ENCODE peak calls at places on chromosomes 11 and 22, in seven cellular contexts. V, R, E, B, K, J and S are unnamed samples.

GRCh38 chr11:131917634-131918384 is 547.4 kb downstream of the NTM start:
- DNase-seq in V (no peak), R (peak), E (no peak), B (no peak), K (no peak), J (no peak), S (no peak)

GRCh38 chr11:2837096-2837601 is 48.4 kb downstream of the CDKN1C start:
- DNase-seq in V (peak), R (peak), E (peak), B (peak), K (peak), J (peak), S (no peak)

GRCh38 chr11:82980292-82980691 is 78.8 kb downstream of the DDIAS start:
- DNase-seq in V (peak), R (no peak), E (peak), B (peak), K (no peak), J (no peak), S (no peak)

GRCh38 chr11:131606936-131607335 is 236.5 kb downstream of the NTM start:
- DNase-seq in V (no peak), R (no peak), E (no peak), B (no peak), K (no peak), J (no peak), S (no peak)

GRCh38 chr11:126583594-126583993 is 228.1 kb downstream of the ST3GAL4 start:
- DNase-seq in V (no peak), R (no peak), E (no peak), B (no peak), K (no peak), J (no peak), S (no peak)

GRCh38 chr11:46826310-46827044 is 19.6 kb downstream of the CKAP5 start:
- DNase-seq in V (peak), R (peak), E (peak), B (peak), K (peak), J (peak), S (peak)

GRCh38 chr11:126917531-126918204 is 82.9 kb downstream of the KIRREL3 start:
- DNase-seq in V (no peak), R (no peak), E (peak), B (peak), K (no peak), J (peak), S (no peak)

GRCh38 chr11:84594602-84595001 is 1032.5 kb downstream of the DLG2 start:
- DNase-seq in V (no peak), R (no peak), E (no peak), B (no peak), K (no peak), J (no peak), S (no peak)

GRCh38 chr22:28810839-28811491 is 10.6 kb upstream of the XBP1 start:
- DNase-seq in V (no peak), R (no peak), E (no peak), B (no peak), K (no peak), J (no peak), S (no peak)

GRCh38 chr11:134893810-134894685 is 482.0 kb upstream of the B3GAT1 start:
- DNase-seq in V (no peak), R (no peak), E (no peak), B (no peak), K (no peak), J (no peak), S (no peak)

GRCh38 chr11:71321433-71322191 is 69.2 kb upstream of the SHANK2 start:
- DNase-seq in V (no peak), R (no peak), E (no peak), B (no peak), K (no peak), J (no peak), S (no peak)

GRCh38 chr11:117195208-117195607 is 4.0 kb upstream of the TAGLN start:
- DNase-seq in V (no peak), R (no peak), E (no peak), B (no peak), K (no peak), J (no peak), S (no peak)

GRCh38 chr22:50622723-50623327 is 5.1 kb downstream of the ARSA start:
- DNase-seq in V (peak), R (no peak), E (no peak), B (no peak), K (no peak), J (no peak), S (peak)
- H3K27ac ChIP-seq in V (peak), R (no peak), E (no peak), B (no peak), K (no peak), J (no peak), S (peak)

GRCh38 chr11:120326845-120327281 is 1.8 kb downstream of the TLCD5 start:
- DNase-seq in V (no peak), R (no peak), E (no peak), B (peak), K (no peak), J (peak), S (no peak)

GRCh38 chr11:120330045-120330444 is 4.9 kb downstream of the TLCD5 start:
- DNase-seq in V (no peak), R (no peak), E (no peak), B (no peak), K (no peak), J (no peak), S (no peak)

GRCh38 chr11:120327311-120327710 is 2.2 kb downstream of the TLCD5 start:
- DNase-seq in V (no peak), R (no peak), E (no peak), B (no peak), K (no peak), J (no peak), S (no peak)

GRCh38 chr11:120331301-120331966 is 4.8 kb upstream of the ARHGEF12 start:
- DNase-seq in V (no peak), R (no peak), E (peak), B (peak), K (no peak), J (no peak), S (no peak)

GRCh38 chr11:120329556-120329955 is 4.5 kb downstream of the TLCD5 start:
- DNase-seq in V (no peak), R (no peak), E (no peak), B (no peak), K (no peak), J (no peak), S (no peak)
- TF ChIP-seq EZH2phosphoT487 in V (no peak), R (no peak), E (no peak), B (no peak), K (no peak), J (no peak), S (no peak)

GRCh38 chr22:45684169-45684568 is 12.5 kb downstream of the ATXN10 start:
- DNase-seq in V (no peak), R (no peak), E (no peak), B (peak), K (no peak), J (no peak), S (no peak)
- H3K27ac ChIP-seq in V (no peak), R (no peak), E (no peak), B (peak), K (no peak), J (peak), S (no peak)

DNA sequence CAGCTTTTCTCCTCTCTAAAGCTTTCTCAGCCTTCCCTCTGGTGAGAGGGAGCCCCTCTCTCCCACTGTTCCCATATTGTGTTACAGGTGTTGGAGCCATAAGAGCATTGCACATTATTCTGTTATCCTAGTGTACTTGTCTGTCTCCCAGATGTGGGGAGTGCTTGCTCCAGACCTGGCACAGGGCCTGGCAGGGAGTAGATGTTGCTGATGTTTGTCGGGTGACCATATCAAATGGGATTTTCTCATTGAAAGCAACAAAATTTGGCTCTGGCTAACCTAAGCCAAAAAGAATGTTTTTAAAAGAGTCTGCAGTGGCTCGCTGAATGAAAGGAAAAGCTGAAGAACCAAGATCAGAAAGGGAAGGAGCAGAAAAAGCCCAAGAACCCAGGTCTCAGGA is 41.1 kb downstream of the CYB5R2 start:
- DNase-seq in V (no peak), R (no peak), E (no peak), B (no peak), K (no peak), J (no peak), S (no peak)
- TF ChIP-seq EZH2phosphoT487 in V (no peak), R (no peak), E (no peak), B (no peak), K (no peak), J (no peak), S (no peak)

DNA sequence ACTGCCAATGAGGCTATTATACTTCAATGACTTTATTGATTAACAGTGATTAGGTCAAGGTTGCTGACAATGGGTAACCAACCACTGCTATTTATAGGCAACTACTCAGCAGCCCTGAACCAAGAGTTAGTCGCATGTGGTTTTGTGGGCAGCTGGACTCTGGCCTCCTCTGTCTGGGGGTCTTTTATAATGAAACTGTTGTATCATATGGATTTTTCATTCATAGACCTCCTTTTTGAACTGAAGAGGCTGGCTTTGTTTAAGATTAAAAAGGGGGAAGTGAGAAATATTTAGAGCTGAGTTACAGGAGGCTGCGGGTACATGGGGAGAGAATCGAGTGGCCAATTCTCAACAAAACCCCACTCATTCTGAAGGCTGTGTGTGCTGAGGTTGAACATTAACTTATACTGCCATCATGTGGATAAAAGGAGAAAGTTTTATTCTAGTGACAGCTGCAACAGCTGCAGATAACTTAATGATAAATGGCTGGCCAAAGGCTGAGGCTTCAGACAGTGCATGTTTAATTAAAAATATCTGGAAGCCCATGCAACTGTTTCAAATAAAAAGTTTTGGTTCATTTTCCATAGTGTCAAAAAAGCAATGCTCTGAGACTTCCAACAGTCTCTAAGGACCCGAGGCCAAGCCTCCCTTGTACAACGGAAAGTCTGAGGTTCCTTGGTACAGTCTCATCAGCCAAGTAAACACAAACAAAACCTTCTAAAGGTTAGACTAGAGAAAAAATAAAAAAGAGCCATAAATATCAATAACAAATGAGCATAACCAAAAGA is 682.6 kb downstream of the KCNA4 start:
- DNase-seq in V (peak), R (peak), E (peak), B (peak), K (peak), J (peak), S (peak)
- H3K27ac ChIP-seq in V (no peak), R (no peak), E (peak), B (no peak), K (no peak), J (no peak), S (no peak)